ENCODE peak calls at places on chromosomes 11 and 22, in eight cellular contexts. I is lung, W is A673, A is dorsolateral prefrontal cortex, U is AG09309, G is fibroblast of lung, J is HCT116, Z is GM12878. Q is an unnamed sample.

GRCh38 chr11:19913893-19914249 is 201.2 kb downstream of the NAV2 start:
- DNase-seq in W (no peak), A (no peak), Z (no peak), J (no peak), I (no peak), G (no peak), U (no peak), Q (no peak)

GRCh38 chr11:63951779-63952536 is 13.2 kb downstream of the NAA40 start:
- DNase-seq in I (no peak), Z (peak; percentile 65), A (no peak), W (no peak), G (no peak), J (no peak), U (no peak), Q (no peak)

GRCh38 chr22:40703174-40703573 is 23.9 kb downstream of the MCHR1 start:
- DNase-seq in G (no peak), J (no peak), Z (peak; percentile 41), A (no peak), U (no peak), W (peak; percentile 78), I (no peak), Q (no peak)

GRCh38 chr11:119352857-119353260 is 6.4 kb upstream of the MFRP start:
- DNase-seq in I (no peak), G (peak; percentile 31), A (no peak), U (no peak), W (no peak), J (no peak), Z (no peak), Q (no peak)

GRCh38 chr11:134471341-134472187 is 59.5 kb upstream of the B3GAT1 start:
- DNase-seq in G (no peak), A (peak; percentile 77), W (no peak), I (no peak), Z (no peak), U (no peak), J (no peak), Q (no peak)

GRCh38 chr11:95134491-95134890 is 44.8 kb downstream of the ENDOD1 start:
- DNase-seq in G (peak; percentile 36), Z (no peak), U (peak; percentile 73), J (no peak), I (no peak), W (no peak), A (peak; percentile 53), Q (no peak)

GRCh38 chr11:61193596-61193995 is 9.7 kb upstream of the PGA3 start:
- DNase-seq in W (no peak), A (no peak), G (no peak), U (no peak), J (no peak), Z (no peak), I (no peak), Q (no peak)

GRCh38 chr11:130726234-130726559 is 190.1 kb downstream of the SNX19 start:
- DNase-seq in G (peak; percentile 69), U (no peak), J (no peak), Z (no peak), I (no peak), W (no peak), A (no peak), Q (peak; percentile 37)

GRCh38 chr11:134510641-134511040 is 98.6 kb upstream of the B3GAT1 start:
- DNase-seq in U (no peak), A (no peak), W (no peak), J (no peak), I (no peak), G (no peak), Z (no peak), Q (no peak)

GRCh38 chr11:44248109-44248508 is 61.8 kb downstream of the ALX4 start:
- DNase-seq in Z (no peak), W (no peak), J (no peak), U (no peak), G (no peak), I (no peak), A (no peak), Q (no peak)

GRCh38 chr22:22769434-22770279 is 118.0 kb upstream of the IGLL5 start:
- DNase-seq in J (no peak), I (no peak), G (no peak), Z (no peak), U (no peak), W (no peak), A (no peak), Q (no peak)

GRCh38 chr11:106956887-106957505 is 61.3 kb downstream of the GUCY1A2 start:
- DNase-seq in W (peak; percentile 100), I (no peak), A (no peak), U (no peak), Z (no peak), J (no peak), G (no peak), Q (no peak)

GRCh38 chr11:69382131-69383128 is 88.5 kb downstream of the MYEOV start:
- DNase-seq in U (no peak), J (peak; percentile 70), I (no peak), G (peak; percentile 40), W (no peak), Z (peak; percentile 36), A (no peak), Q (peak; percentile 55)

GRCh38 chr11:78025378-78025777 is 2.3 kb upstream of the KCTD14 start:
- DNase-seq in U (no peak), W (no peak), G (no peak), I (no peak), A (no peak), J (no peak), Z (no peak), Q (no peak)

GRCh38 chr11:78019808-78020207 is 3.3 kb downstream of the KCTD14 start:
- DNase-seq in W (no peak), A (no peak), J (no peak), I (no peak), Z (no peak), G (no peak), U (no peak), Q (no peak)

GRCh38 chr11:78020248-78020647 is 2.8 kb downstream of the KCTD14 start:
- DNase-seq in U (no peak), Z (no peak), J (no peak), G (no peak), I (no peak), A (no peak), W (no peak), Q (no peak)

GRCh38 chr11:78022397-78023396 is at the start of gene KCTD14:
- DNase-seq in J (no peak), I (peak; percentile 69), U (no peak), W (no peak), G (no peak), A (no peak), Z (no peak), Q (no peak)

GRCh38 chr11:78023426-78023825 is 350 bp upstream of the KCTD14 start:
- DNase-seq in Z (no peak), A (no peak), G (no peak), I (no peak), J (no peak), W (no peak), U (no peak), Q (no peak)
- H3K4me3 ChIP-seq in Z (no peak overlapping the region), A (peak overlapping the region; percentile 35), G (peak overlapping the region; percentile 46), I (no peak overlapping the region), J (peak overlapping the region; percentile 76), W (no peak overlapping the region), U (peak overlapping the region; percentile 45), Q (peak overlapping the region; percentile 55)

GRCh38 chr11:2693851-2694261 is 5.9 kb downstream of the KCNQ1OT1 start:
- DNase-seq in I (no peak), A (no peak), Z (no peak), G (no peak), W (no peak), U (no peak), J (no peak), Q (peak; percentile 23)

GRCh38 chr11:2694495-2694894 is 5.3 kb downstream of the KCNQ1OT1 start:
- DNase-seq in I (no peak), Z (no peak), W (no peak), J (no peak), A (no peak), U (no peak), G (no peak), Q (no peak)

GRCh38 chr11:2691991-2692841 is 7.6 kb downstream of the KCNQ1OT1 start:
- DNase-seq in A (no peak), W (no peak), J (no peak), Z (no peak), U (no peak), G (no peak), I (peak; percentile 46), Q (peak; percentile 12)

GRCh38 chr11:2694995-2695939 is 4.5 kb downstream of the KCNQ1OT1 start:
- DNase-seq in U (no peak), A (no peak), G (no peak), I (no peak), Z (no peak), J (no peak), W (no peak), Q (no peak)

GRCh38 chr11:2693271-2693833 is 6.4 kb downstream of the KCNQ1OT1 start:
- DNase-seq in Z (no peak), U (no peak), J (no peak), W (no peak), A (peak; percentile 70), I (no peak), G (no peak), Q (peak; percentile 37)
- H3K4me3 ChIP-seq in Z (no peak overlapping the region), U (no peak overlapping the region), J (no peak overlapping the region), W (no peak overlapping the region), A (no peak overlapping the region), I (no peak overlapping the region), G (no peak overlapping the region), Q (no peak overlapping the region)

DNA sequence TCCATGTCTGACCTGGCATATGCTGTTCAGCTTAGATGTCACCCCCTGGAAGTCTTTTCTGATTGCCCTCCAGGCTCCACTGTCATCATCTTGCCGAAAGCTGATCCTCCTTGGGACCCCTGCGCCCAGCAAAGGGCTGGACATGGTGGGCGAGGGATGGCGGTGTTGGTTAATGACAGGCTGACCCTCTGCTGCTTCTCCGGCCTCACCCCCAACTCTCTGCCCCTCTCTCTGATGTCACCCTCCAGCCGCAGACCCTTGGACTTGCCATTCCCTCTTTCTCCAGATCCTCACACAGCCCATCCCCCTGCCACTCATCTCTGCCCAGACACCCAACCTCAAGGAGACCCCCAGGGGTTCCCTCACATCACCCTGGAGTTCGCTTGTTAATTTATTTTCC is 2.3 kb downstream of the EHBP1L1 start:
- DNase-seq in I (no peak), U (no peak), G (no peak), W (no peak), Z (no peak), A (no peak), J (no peak), Q (no peak)
- H3K4me3 ChIP-seq in I (no peak overlapping the region), U (peak overlapping the region; percentile 86), G (no peak overlapping the region), W (no peak overlapping the region), Z (peak overlapping the region; percentile 97), A (no peak overlapping the region), J (no peak overlapping the region), Q (peak overlapping the region; percentile 99)

GRCh38 chr22:45645526-45646414 is 25.9 kb upstream of the ATXN10 start:
- DNase-seq in J (peak; percentile 26), A (peak; percentile 73), Z (no peak), G (peak; percentile 37), W (peak; percentile 73), I (peak; percentile 76), U (no peak), Q (peak; percentile 86)
- H3K4me3 ChIP-seq in J (peak overlapping the region; percentile 24), A (no peak overlapping the region), Z (no peak overlapping the region), G (no peak overlapping the region), W (peak overlapping the region; percentile 41), I (no peak overlapping the region), U (peak overlapping the region; percentile 26), Q (no peak overlapping the region)

DNA sequence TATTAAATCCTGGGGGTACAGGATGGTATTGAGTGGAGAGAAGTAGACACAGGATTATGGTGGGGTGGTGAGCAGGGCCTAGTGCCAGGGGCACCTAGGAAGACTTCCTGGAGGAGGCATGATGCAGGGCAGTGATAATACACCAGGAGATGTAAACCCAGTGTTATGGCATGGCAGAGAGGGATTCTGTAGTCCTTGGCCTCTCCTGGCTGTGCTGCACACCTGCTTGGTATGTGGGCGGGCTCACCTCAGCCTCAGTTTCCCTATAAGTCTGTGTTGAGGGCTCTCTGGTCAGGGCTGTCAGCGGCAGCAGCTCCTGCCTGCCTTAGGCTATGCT is 2.2 kb downstream of the PDXP start:
- DNase-seq in I (no peak), W (no peak), U (no peak), A (no peak), J (no peak), Z (no peak), G (no peak), Q (no peak)
- H3K4me3 ChIP-seq in I (no peak overlapping the region), W (peak overlapping the region; percentile 85), U (no peak overlapping the region), A (peak overlapping the region; percentile 71), J (no peak overlapping the region), Z (peak overlapping the region; percentile 82), G (no peak overlapping the region), Q (peak overlapping the region; percentile 9)

Q was measured in psoas muscle.